ENCODE peak calls at places on chromosomes 13 and 19, in five cellular contexts. E, C, K, O and Y are unnamed samples.

GRCh38 chr13:46866150-46866549 is 30.7 kb downstream of the HTR2A start:
- DNase-seq in E (peak; percentile 86), C (no peak), K (no peak), O (peak; percentile 74), Y (no peak)

GRCh38 chr13:33150146-33150545 is 133.9 kb downstream of the KL start:
- DNase-seq in E (no peak), C (no peak), K (no peak), O (peak; percentile 42), Y (no peak)

GRCh38 chr19:33904681-33905080 is 108.0 kb downstream of the KCTD15 start:
- DNase-seq in E (no peak), C (peak; percentile 25), K (no peak), O (peak; percentile 61), Y (no peak)

GRCh38 chr13:39803851-39804250 is 148.4 kb downstream of the COG6 start:
- DNase-seq in E (no peak), C (no peak), K (no peak), O (no peak), Y (no peak)

GRCh38 chr13:90502762-90503161 is 844.7 kb upstream of the MIR17HG start:
- DNase-seq in E (no peak), C (no peak), K (no peak), O (no peak), Y (no peak)

GRCh38 chr19:6343462-6343861 is 10.1 kb upstream of the ACER1 start:
- DNase-seq in E (no peak), C (no peak), K (no peak), O (no peak), Y (no peak)

GRCh38 chr19:6000228-6000847 is 22.4 kb upstream of the RANBP3 start:
- DNase-seq in E (no peak), C (no peak), K (no peak), O (no peak), Y (no peak)

GRCh38 chr13:99417821-99418662 is 83.2 kb upstream of the TM9SF2 start:
- DNase-seq in E (peak; percentile 57), C (no peak), K (no peak), O (no peak), Y (no peak)

GRCh38 chr19:11673608-11674041 is 65.1 kb downstream of the ZNF823 start:
- DNase-seq in E (peak; percentile 87), C (peak; percentile 83), K (no peak), O (peak; percentile 37), Y (no peak)

GRCh38 chr19:11766597-11767591 is at the start of gene ZNF441:
- DNase-seq in E (peak; percentile 99), C (peak; percentile 98), K (peak; percentile 42), O (peak; percentile 84), Y (peak; percentile 87)

GRCh38 chr13:110305949-110306339 is 1.0 kb downstream of the COL4A1 start:
- DNase-seq in E (no peak), C (no peak), K (no peak), O (no peak), Y (no peak)

GRCh38 chr13:49828452-49828851 is 36.0 kb upstream of the KPNA3 start:
- DNase-seq in E (no peak), C (no peak), K (no peak), O (peak; percentile 68), Y (no peak)

GRCh38 chr19:9862897-9863296 is 27.8 kb downstream of the PIN1 start:
- DNase-seq in E (no peak), C (no peak), K (no peak), O (no peak), Y (no peak)

GRCh38 chr19:10780368-10780767 is 55.6 kb downstream of the TMED1 start:
- DNase-seq in E (no peak), C (peak; percentile 72), K (no peak), O (peak; percentile 44), Y (no peak)

GRCh38 chr19:35879770-35880317 is 11.5 kb downstream of the APLP1 start:
- DNase-seq in E (peak; percentile 95), C (peak; percentile 91), K (peak; percentile 14), O (peak; percentile 76), Y (peak; percentile 31)

GRCh38 chr13:113058129-113058987 is 47.2 kb upstream of the F7 start:
- DNase-seq in E (peak; percentile 29), C (no peak), K (no peak), O (no peak), Y (no peak)

GRCh38 chr13:46615888-46616531 is 63.0 kb downstream of the LRCH1 start:
- DNase-seq in E (no peak), C (no peak), K (no peak), O (no peak), Y (no peak)

GRCh38 chr13:28447989-28448388 is 46.9 kb downstream of the FLT1 start:
- DNase-seq in E (no peak), C (no peak), K (no peak), O (no peak), Y (no peak)

GRCh38 chr13:111114362-111115050 is 604 bp upstream of the ARHGEF7 start:
- DNase-seq in E (peak; percentile 77), C (peak; percentile 41), K (no peak), O (peak; percentile 21), Y (no peak)

GRCh38 chr19:42368765-42369164 is 21.3 kb downstream of the CNFN start:
- DNase-seq in E (no peak), C (no peak), K (no peak), O (no peak), Y (no peak)

GRCh38 chr13:97856001-97856675 is 97.3 kb upstream of the IPO5 start:
- DNase-seq in E (peak; percentile 67), C (peak; percentile 7), K (no peak), O (no peak), Y (no peak)

GRCh38 chr13:92463134-92463533 is 763.5 kb upstream of the GPC6 start:
- DNase-seq in E (no peak), C (no peak), K (no peak), O (no peak), Y (no peak)

GRCh38 chr19:18519962-18520847 is 1.7 kb downstream of the ELL start:
- DNase-seq in E (peak; percentile 83), C (peak; percentile 53), K (peak; percentile 33), O (peak; percentile 79), Y (no peak)

GRCh38 chr13:82917984-82918383 is 964.3 kb downstream of the SLITRK1 start:
- DNase-seq in E (no peak), C (no peak), K (no peak), O (no peak), Y (no peak)
- TF ChIP-seq CTCF in E (no peak), C (no peak), K (no peak), O (no peak), Y (no peak)

GRCh38 chr13:30802953-30803478 is 67.7 kb downstream of the ALOX5AP start:
- DNase-seq in E (peak; percentile 94), C (peak; percentile 82), K (no peak), O (peak; percentile 62), Y (peak; percentile 37)

GRCh38 chr13:30805132-30805537 is 69.8 kb downstream of the ALOX5AP start:
- DNase-seq in E (no peak), C (no peak), K (no peak), O (no peak), Y (no peak)

GRCh38 chr13:30804474-30804873 is 69.1 kb downstream of the ALOX5AP start:
- DNase-seq in E (no peak), C (no peak), K (no peak), O (no peak), Y (no peak)

GRCh38 chr13:30802501-30802900 is 67.2 kb downstream of the ALOX5AP start:
- DNase-seq in E (no peak), C (no peak), K (no peak), O (no peak), Y (no peak)

GRCh38 chr13:30803791-30804190 is 68.4 kb downstream of the ALOX5AP start:
- DNase-seq in E (no peak), C (no peak), K (no peak), O (no peak), Y (no peak)
- H3K4me3 ChIP-seq in E (no peak overlapping the region), C (no peak overlapping the region), K (no peak overlapping the region), O (no peak overlapping the region), Y (no peak overlapping the region)

DNA sequence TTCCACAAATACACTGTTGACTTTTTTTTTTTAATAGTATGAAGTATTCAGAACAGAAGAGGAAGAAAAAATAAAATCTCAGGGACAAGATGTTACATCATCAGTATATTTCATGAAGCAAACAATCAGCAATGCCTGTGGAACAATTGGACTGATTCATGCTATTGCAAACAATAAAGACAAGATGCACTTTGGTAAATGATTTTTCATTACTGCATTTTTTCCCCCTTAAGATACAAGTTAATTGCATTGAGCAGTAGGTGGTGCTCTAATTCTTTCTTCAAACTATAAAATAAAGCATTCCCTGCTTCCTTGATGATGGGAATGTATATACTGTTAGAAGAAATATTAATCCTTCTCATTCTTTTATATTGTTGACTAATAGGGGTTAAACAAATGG is 17.1 kb downstream of the UCHL3 start:
- DNase-seq in E (no peak), C (no peak), K (no peak), O (peak; percentile 70), Y (no peak)
- TF ChIP-seq CTCF in E (peak; percentile 29), C (no peak), K (peak; percentile 25), O (peak; percentile 14), Y (peak; percentile 15)

DNA sequence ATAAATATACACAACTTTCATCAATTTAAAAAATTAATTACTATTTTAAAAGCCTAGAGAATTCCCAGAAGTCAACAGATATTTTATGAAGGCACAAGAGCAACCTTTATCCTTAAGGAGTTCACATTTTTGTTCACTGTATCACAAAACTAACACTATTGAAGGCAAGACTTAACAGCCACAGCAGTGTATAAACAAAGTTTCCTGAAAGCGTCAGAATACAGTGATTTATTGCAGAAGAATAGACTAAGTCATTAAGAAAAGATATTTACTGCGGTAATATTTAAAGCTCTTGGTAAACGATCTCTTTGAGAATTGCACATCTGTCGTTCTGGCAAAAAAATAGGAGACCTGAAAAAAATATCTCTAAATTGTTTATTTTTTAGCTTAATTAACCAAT is 419.3 kb upstream of the NBEA start:
- DNase-seq in E (no peak), C (no peak), K (no peak), O (peak; percentile 35), Y (no peak)
- H3K4me3 ChIP-seq in E (no peak overlapping the region), C (no peak overlapping the region), K (no peak overlapping the region), O (no peak overlapping the region), Y (no peak overlapping the region)

GRCh38 chr19:49431330-49431749 is 6.2 kb downstream of the GFY start:
- DNase-seq in E (no peak), C (no peak), K (no peak), O (no peak), Y (no peak)

GRCh38 chr19:49432141-49433073 is 7.2 kb downstream of the GFY start:
- DNase-seq in E (no peak), C (no peak), K (no peak), O (no peak), Y (no peak)

GRCh38 chr19:49428547-49429451 is 3.6 kb downstream of the GFY start:
- DNase-seq in E (no peak), C (no peak), K (no peak), O (no peak), Y (no peak)

GRCh38 chr19:49430172-49430677 is 5.0 kb downstream of the GFY start:
- DNase-seq in E (no peak), C (no peak), K (no peak), O (no peak), Y (no peak)

DNA sequence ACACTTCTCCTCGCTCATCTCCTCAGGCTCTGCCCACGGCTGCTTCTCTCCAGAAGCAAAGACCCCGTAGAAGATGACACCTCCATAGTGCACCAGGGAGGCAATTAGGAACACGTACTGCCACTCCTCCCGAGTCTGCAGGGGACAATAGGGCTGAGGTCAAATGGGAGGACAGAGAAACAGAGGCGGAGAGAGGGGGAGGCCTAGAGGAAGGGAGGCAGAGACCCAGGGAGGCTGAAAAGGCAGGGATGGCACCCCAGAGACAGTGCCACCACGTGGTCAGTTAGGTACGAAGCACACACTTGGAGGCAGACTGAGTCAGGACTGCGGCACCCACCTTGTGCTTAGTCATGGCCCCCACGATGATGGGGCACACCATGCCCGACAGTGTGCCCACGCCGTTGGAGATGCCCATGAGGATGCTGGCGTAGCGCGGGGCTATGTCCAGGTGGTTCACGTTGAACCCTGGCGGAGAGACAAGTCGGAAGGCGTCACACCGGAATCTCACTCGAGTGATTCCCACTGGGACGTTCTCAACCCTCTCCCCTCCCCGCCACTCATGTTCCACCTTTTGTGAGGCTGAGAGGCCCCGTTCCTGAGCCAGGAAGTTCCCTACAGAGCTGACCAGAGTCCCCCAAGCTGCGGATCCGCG is 5.6 kb downstream of the GFY start:
- DNase-seq in E (no peak), C (no peak), K (no peak), O (no peak), Y (no peak)
- TF ChIP-seq CTCF in E (no peak), C (no peak), K (peak; percentile 31), O (peak; percentile 27), Y (peak; percentile 49)